ENCODE peak calls at places on chromosome 9, in eight cellular contexts. R is ELF-1; S is caudate nucleus; H is GF-D8; E is mucosa of descending colon; U is naive thymus-derived CD8-positive, alpha-beta T cell; C is GM20000; A is GM23248. T is an unnamed sample.

GRCh38 chr9:4939118-4939561 is 45.9 kb upstream of the JAK2 start:
- DNase-seq in R (no peak), S (no peak), H (peak; percentile 95), E (no peak), U (no peak), C (peak; percentile 41), A (no peak), T (no peak)

GRCh38 chr9:94173632-94174031 is 85.5 kb upstream of the ZNF169 start:
- DNase-seq in R (no peak), S (no peak), H (no peak), E (no peak), U (no peak), C (no peak), A (no peak), T (no peak)

GRCh38 chr9:130426883-130427282 is 17.9 kb upstream of the ASS1 start:
- DNase-seq in R (no peak), S (no peak), H (no peak), E (peak; percentile 75), U (no peak), C (no peak), A (peak; percentile 94), T (peak; percentile 77)

GRCh38 chr9:129176786-129177442 is 1.1 kb downstream of the IER5L start:
- DNase-seq in R (peak; percentile 64), S (no peak), H (no peak), E (peak; percentile 72), U (no peak), C (peak; percentile 55), A (peak; percentile 71), T (peak; percentile 10)

GRCh38 chr9:86978986-86979385 is 31.7 kb upstream of the GAS1 start:
- DNase-seq in R (no peak), S (no peak), H (no peak), E (no peak), U (no peak), C (no peak), A (no peak), T (no peak)

GRCh38 chr9:89839427-89839826 is 234.6 kb downstream of the GADD45G start:
- DNase-seq in R (no peak), S (no peak), H (no peak), E (no peak), U (no peak), C (no peak), A (peak; percentile 13), T (no peak)

GRCh38 chr9:126275386-126276001 is 51.1 kb upstream of the MVB12B start:
- DNase-seq in R (peak; percentile 54), S (peak; percentile 73), H (no peak), E (no peak), U (no peak), C (no peak), A (no peak), T (no peak)

GRCh38 chr9:84932915-84933527 is 263.5 kb downstream of the NTRK2 start:
- DNase-seq in R (peak; percentile 18), S (no peak), H (no peak), E (no peak), U (no peak), C (no peak), A (no peak), T (peak; percentile 1)